ENCODE peak calls at places on chromosomes 1 and 21, in four cellular contexts. One of them, this sample, is unnamed. For H3K4me1, the result is how much of the 10 kb centered on the place peaks cover.

GRCh38 chr1:197481101-197481500 is 213.0 kb downstream of the CRB1 start:
- DNase-seq in ovary: no peak
- DNase-seq in IMR-90: no peak
- DNase-seq in colonic mucosa: no peak
- DNase-seq in this sample: no peak

GRCh38 chr1:208808301-208808700 is 564.1 kb upstream of the PLXNA2 start:
- DNase-seq in IMR-90: no peak
- DNase-seq in ovary: no peak
- DNase-seq in colonic mucosa: no peak
- DNase-seq in this sample: no peak

GRCh38 chr1:29210278-29211085 is 20.3 kb downstream of the MECR start:
- DNase-seq in ovary: no peak
- DNase-seq in colonic mucosa: no peak
- DNase-seq in IMR-90: no peak
- DNase-seq in this sample: no peak

GRCh38 chr1:85581802-85582686 is 1.5 kb downstream of the CCN1 start:
- DNase-seq in colonic mucosa: peak
- DNase-seq in ovary: no peak
- DNase-seq in IMR-90: peak
- DNase-seq in this sample: peak

GRCh38 chr1:165947797-165948455 is 120.5 kb downstream of the UCK2 start:
- DNase-seq in IMR-90: no peak
- DNase-seq in ovary: no peak
- DNase-seq in colonic mucosa: no peak
- DNase-seq in this sample: no peak

GRCh38 chr21:34148826-34149558 is 75.6 kb downstream of the MRPS6 start:
- DNase-seq in ovary: no peak
- DNase-seq in IMR-90: no peak
- DNase-seq in colonic mucosa: no peak
- DNase-seq in this sample: no peak

GRCh38 chr1:205522692-205523091 is 18.2 kb downstream of the CDK18 start:
- DNase-seq in IMR-90: no peak
- DNase-seq in ovary: no peak
- DNase-seq in colonic mucosa: no peak
- DNase-seq in this sample: no peak

GRCh38 chr1:66271216-66271903 is 262.6 kb upstream of the SGIP1 start:
- DNase-seq in colonic mucosa: peak
- DNase-seq in ovary: peak
- DNase-seq in IMR-90: peak
- DNase-seq in this sample: peak

GRCh38 chr1:37449936-37450335 is 24.4 kb upstream of the ZC3H12A start:
- DNase-seq in ovary: no peak
- DNase-seq in colonic mucosa: no peak
- DNase-seq in IMR-90: no peak
- DNase-seq in this sample: no peak

GRCh38 chr1:28921286-28921869 is 7.0 kb downstream of the EPB41 start:
- DNase-seq in IMR-90: peak
- DNase-seq in colonic mucosa: no peak
- DNase-seq in ovary: no peak
- DNase-seq in this sample: no peak

GRCh38 chr1:107821340-107821739 is 143.6 kb downstream of the VAV3 start:
- DNase-seq in IMR-90: no peak
- DNase-seq in ovary: no peak
- DNase-seq in colonic mucosa: no peak
- DNase-seq in this sample: no peak

GRCh38 chr1:174058639-174059038 is 36.5 kb upstream of the RC3H1 start:
- DNase-seq in ovary: no peak
- DNase-seq in colonic mucosa: no peak
- DNase-seq in IMR-90: peak
- DNase-seq in this sample: no peak

GRCh38 chr1:95023399-95024050 is 49.2 kb downstream of the ALG14 start:
- DNase-seq in IMR-90: peak
- DNase-seq in ovary: no peak
- DNase-seq in colonic mucosa: no peak
- DNase-seq in this sample: no peak

GRCh38 chr1:59263116-59263515 is 33.8 kb upstream of the FGGY start:
- DNase-seq in IMR-90: no peak
- DNase-seq in colonic mucosa: no peak
- DNase-seq in ovary: no peak
- DNase-seq in this sample: no peak

GRCh38 chr21:45529785-45530422 is 12.3 kb downstream of the SLC19A1 start:
- DNase-seq in ovary: no peak
- DNase-seq in IMR-90: no peak
- DNase-seq in colonic mucosa: no peak
- DNase-seq in this sample: peak

GRCh38 chr1:162135271-162135775 is 65.8 kb downstream of the NOS1AP start:
- DNase-seq in ovary: no peak
- DNase-seq in colonic mucosa: no peak
- DNase-seq in IMR-90: no peak
- DNase-seq in this sample: no peak

GRCh38 chr1:41673355-41673754 is 188.9 kb upstream of the EDN2 start:
- DNase-seq in IMR-90: peak
- DNase-seq in ovary: no peak
- DNase-seq in colonic mucosa: no peak
- DNase-seq in this sample: no peak

GRCh38 chr1:46488343-46489168 is 1.1 kb upstream of the DMBX1 start:
- DNase-seq in colonic mucosa: no peak
- DNase-seq in ovary: no peak
- DNase-seq in IMR-90: peak
- DNase-seq in this sample: no peak

GRCh38 chr1:33255347-33256311 is 663 bp upstream of the ZNF362 start:
- DNase-seq in ovary: peak
- DNase-seq in colonic mucosa: peak
- DNase-seq in IMR-90: peak
- DNase-seq in this sample: peak

GRCh38 chr1:25978404-25978803 is 19.5 kb downstream of the PAFAH2 start:
- DNase-seq in IMR-90: no peak
- DNase-seq in colonic mucosa: no peak
- DNase-seq in ovary: no peak
- DNase-seq in this sample: no peak

GRCh38 chr1:35932158-35932636 is 1.3 kb downstream of the AGO3 start:
- DNase-seq in colonic mucosa: no peak
- DNase-seq in IMR-90: no peak
- DNase-seq in ovary: no peak
- DNase-seq in this sample: no peak

GRCh38 chr1:35930593-35931423 is at the start of gene AGO3:
- DNase-seq in colonic mucosa: peak
- DNase-seq in ovary: peak
- DNase-seq in IMR-90: peak
- DNase-seq in this sample: peak

GRCh38 chr1:35931424-35932157 is 686 bp downstream of the AGO3 start:
- DNase-seq in colonic mucosa: peak
- DNase-seq in ovary: peak
- DNase-seq in IMR-90: peak
- DNase-seq in this sample: peak

GRCh38 chr1:35935436-35935835 is 4.5 kb downstream of the AGO3 start:
- DNase-seq in IMR-90: peak
- DNase-seq in ovary: no peak
- DNase-seq in colonic mucosa: no peak
- DNase-seq in this sample: no peak

GRCh38 chr1:35932941-35933340 is 2.0 kb downstream of the AGO3 start:
- DNase-seq in IMR-90: no peak
- DNase-seq in ovary: no peak
- DNase-seq in colonic mucosa: no peak
- DNase-seq in this sample: no peak
- H3K4me3 ChIP-seq in IMR-90: no peak
- H3K4me3 ChIP-seq in ovary: no peak
- H3K4me3 ChIP-seq in colonic mucosa: no peak
- H3K4me3 ChIP-seq in this sample: no peak

GRCh38 chr1:236942431-236942830 is 61.8 kb downstream of the MT1HL1 start:
- DNase-seq in colonic mucosa: no peak
- DNase-seq in ovary: no peak
- DNase-seq in IMR-90: no peak
- DNase-seq in this sample: no peak

GRCh38 chr1:236944556-236944955 is 59.7 kb downstream of the MT1HL1 start:
- DNase-seq in IMR-90: no peak
- DNase-seq in ovary: no peak
- DNase-seq in colonic mucosa: no peak
- DNase-seq in this sample: no peak

GRCh38 chr1:236938745-236939144 is 65.5 kb downstream of the MT1HL1 start:
- DNase-seq in IMR-90: no peak
- DNase-seq in colonic mucosa: no peak
- DNase-seq in ovary: no peak
- DNase-seq in this sample: no peak
- H3K4me1 ChIP-seq in IMR-90: under half
- H3K4me1 ChIP-seq in colonic mucosa: under half
- H3K4me1 ChIP-seq in ovary: under half
- H3K4me1 ChIP-seq in this sample: under half

DNA sequence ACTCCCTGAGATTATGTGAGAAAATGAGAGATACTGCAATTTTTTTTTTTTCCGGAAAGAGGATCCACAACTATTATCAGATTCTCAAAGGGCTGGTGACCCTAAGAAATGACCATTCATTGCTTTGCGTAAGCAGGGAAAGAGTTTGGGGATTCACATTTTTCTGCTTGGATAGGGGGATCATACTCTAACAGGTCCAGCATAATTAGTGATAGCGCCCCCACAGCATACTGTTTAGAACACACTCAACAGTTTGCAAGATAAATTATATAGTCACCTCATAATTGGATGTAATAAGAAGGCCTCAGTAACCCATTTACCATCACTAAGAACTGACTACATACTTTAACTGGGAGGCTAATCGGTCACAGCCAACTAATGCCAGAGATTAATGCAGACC is 1.9 kb downstream of the CCT3 start:
- DNase-seq in IMR-90: no peak
- DNase-seq in ovary: no peak
- DNase-seq in colonic mucosa: no peak
- DNase-seq in this sample: no peak
- H3K4me3 ChIP-seq in IMR-90: no peak
- H3K4me3 ChIP-seq in ovary: no peak
- H3K4me3 ChIP-seq in colonic mucosa: no peak
- H3K4me3 ChIP-seq in this sample: no peak

GRCh38 chr1:201456499-201457309 is 12.3 kb downstream of the PHLDA3 start:
- DNase-seq in IMR-90: peak
- DNase-seq in ovary: no peak
- DNase-seq in colonic mucosa: peak
- DNase-seq in this sample: peak

GRCh38 chr1:201459052-201459451 is 9.9 kb downstream of the PHLDA3 start:
- DNase-seq in ovary: no peak
- DNase-seq in colonic mucosa: no peak
- DNase-seq in IMR-90: no peak
- DNase-seq in this sample: no peak

GRCh38 chr1:201455098-201455497 is 13.9 kb downstream of the PHLDA3 start:
- DNase-seq in ovary: no peak
- DNase-seq in colonic mucosa: no peak
- DNase-seq in IMR-90: no peak
- DNase-seq in this sample: no peak

GRCh38 chr1:201459775-201460174 is 9.2 kb downstream of the PHLDA3 start:
- DNase-seq in colonic mucosa: no peak
- DNase-seq in ovary: no peak
- DNase-seq in IMR-90: no peak
- DNase-seq in this sample: no peak

GRCh38 chr1:201457508-201457960 is 11.5 kb downstream of the PHLDA3 start:
- DNase-seq in colonic mucosa: no peak
- DNase-seq in IMR-90: no peak
- DNase-seq in ovary: no peak
- DNase-seq in this sample: no peak
- H3K4me1 ChIP-seq in colonic mucosa: under half
- H3K4me1 ChIP-seq in IMR-90: under half
- H3K4me1 ChIP-seq in ovary: under half
- H3K4me1 ChIP-seq in this sample: under half

DNA sequence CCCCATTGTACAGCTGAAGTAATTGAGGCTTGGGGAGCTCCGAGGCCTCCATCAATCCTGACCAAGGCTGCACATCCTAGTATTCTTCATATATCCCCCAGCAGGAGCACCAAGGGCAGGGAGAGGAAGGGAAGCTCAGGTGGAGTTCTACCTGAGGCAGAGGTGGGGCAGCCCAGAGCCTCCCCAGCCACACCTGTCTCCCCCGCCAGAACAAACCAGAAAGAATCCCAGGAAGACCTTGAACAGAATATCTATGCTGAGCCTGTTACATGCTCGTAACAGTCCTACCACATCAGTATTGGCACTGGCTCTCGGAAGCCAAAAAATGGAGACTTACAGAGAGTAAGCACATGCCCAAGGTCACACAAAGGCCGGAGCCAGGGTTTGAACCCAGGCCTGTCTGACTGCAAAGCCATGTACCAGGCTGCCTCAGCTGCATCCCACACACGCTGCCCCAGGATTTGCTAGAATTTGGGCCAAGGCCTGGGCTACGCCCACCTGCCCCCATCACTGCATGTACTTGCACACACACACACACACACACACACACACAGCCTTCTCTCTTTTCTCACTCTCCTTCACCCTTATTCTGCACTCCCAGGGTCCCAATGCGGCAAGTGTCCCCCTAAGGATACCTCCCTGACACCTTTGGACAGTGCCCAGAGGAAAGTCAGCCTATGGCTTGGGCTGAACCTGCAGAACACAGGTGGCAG is 4.5 kb downstream of the E2F2 start:
- DNase-seq in ovary: no peak
- DNase-seq in colonic mucosa: peak
- DNase-seq in IMR-90: no peak
- DNase-seq in this sample: no peak
- H3K4me3 ChIP-seq in ovary: no peak
- H3K4me3 ChIP-seq in colonic mucosa: no peak
- H3K4me3 ChIP-seq in IMR-90: no peak
- H3K4me3 ChIP-seq in this sample: no peak

GRCh38 chr1:16340673-16341072 is 11.6 kb downstream of the FBXO42 start:
- DNase-seq in IMR-90: no peak
- DNase-seq in ovary: no peak
- DNase-seq in colonic mucosa: no peak
- DNase-seq in this sample: no peak

GRCh38 chr1:16342331-16343062 is 9.8 kb downstream of the FBXO42 start:
- DNase-seq in IMR-90: no peak
- DNase-seq in colonic mucosa: no peak
- DNase-seq in ovary: no peak
- DNase-seq in this sample: no peak

GRCh38 chr1:16334655-16335340 is 17.5 kb downstream of the FBXO42 start:
- DNase-seq in colonic mucosa: no peak
- DNase-seq in ovary: no peak
- DNase-seq in IMR-90: no peak
- DNase-seq in this sample: no peak

DNA sequence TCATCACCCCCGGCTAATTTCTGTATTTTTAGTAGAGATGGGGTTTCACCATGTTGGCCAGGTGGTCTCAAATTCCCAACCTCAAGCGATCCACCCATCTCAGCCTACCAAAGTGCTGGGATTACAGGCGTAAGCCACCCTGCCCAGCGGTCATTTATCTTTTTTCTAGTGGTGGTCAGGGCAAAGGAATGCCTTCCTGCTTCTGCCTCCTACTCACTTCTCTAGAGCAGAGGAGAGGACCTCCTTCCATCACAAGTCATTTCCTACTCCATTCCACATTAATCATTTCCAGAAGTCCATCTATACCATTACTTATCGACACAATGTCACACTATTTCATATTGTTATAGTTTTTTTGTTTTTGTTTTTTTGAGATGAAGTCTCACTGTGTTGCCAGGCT is 13.3 kb downstream of the FBXO42 start:
- DNase-seq in ovary: no peak
- DNase-seq in colonic mucosa: no peak
- DNase-seq in IMR-90: no peak
- DNase-seq in this sample: no peak
- H3K4me1 ChIP-seq in ovary: under half
- H3K4me1 ChIP-seq in colonic mucosa: under half
- H3K4me1 ChIP-seq in IMR-90: under half
- H3K4me1 ChIP-seq in this sample: under half

This sample was measured in body of pancreas.